ENCODE peak calls at places on chromosomes 16 and 17, in five cellular contexts. I, N, T, M and A are unnamed samples.
A peak's percentile ranks its signal among the peaks of the same experiment; 100 is the strongest.

GRCh38 chr17:81681672-81682071 is 1.9 kb downstream of the ARL16 start:
- DNase-seq in I (peak; percentile 50), N (no peak), T (no peak), M (no peak), A (no peak)

GRCh38 chr17:40417258-40417608 is 463 bp downstream of the TOP2A start:
- DNase-seq in I (no peak), N (no peak), T (no peak), M (no peak), A (no peak)

GRCh38 chr17:21194210-21194609 is 19.8 kb downstream of the TMEM11 start:
- DNase-seq in I (peak; percentile 60), N (no peak), T (no peak), M (no peak), A (peak; percentile 37)

GRCh38 chr16:884232-884631 is 83.7 kb upstream of the GNG13 start:
- DNase-seq in I (no peak), N (no peak), T (no peak), M (no peak), A (no peak)

GRCh38 chr17:50834786-50835562 is 412 bp upstream of the WFIKKN2 start:
- DNase-seq in I (no peak), N (peak; percentile 4), T (no peak), M (no peak), A (no peak)

GRCh38 chr16:27430923-27431484 is 29.0 kb downstream of the IL21R start:
- DNase-seq in I (no peak), N (no peak), T (no peak), M (no peak), A (peak; percentile 32)

GRCh38 chr17:63496177-63496576 is 19.3 kb downstream of the ACE start:
- DNase-seq in I (no peak), N (no peak), T (no peak), M (no peak), A (no peak)

GRCh38 chr17:40501499-40501911 is at the start of gene TNS4:
- DNase-seq in I (no peak), N (no peak), T (peak; percentile 86), M (no peak), A (no peak)

GRCh38 chr17:45432405-45433113 is at the start of gene ARHGAP27:
- DNase-seq in I (peak; percentile 80), N (no peak), T (peak; percentile 82), M (no peak), A (no peak)

GRCh38 chr16:13316008-13316407 is 414.6 kb downstream of the SHISA9 start:
- DNase-seq in I (no peak), N (no peak), T (no peak), M (no peak), A (peak; percentile 82)

GRCh38 chr17:82528484-82529265 is 9.1 kb downstream of the FOXK2 start:
- DNase-seq in I (peak; percentile 84), N (no peak), T (peak; percentile 66), M (no peak), A (peak; percentile 74)

GRCh38 chr16:29775742-29776408 is 2.2 kb upstream of the ZG16 start:
- DNase-seq in I (no peak), N (no peak), T (no peak), M (no peak), A (no peak)

GRCh38 chr17:76152580-76152979 is 11.5 kb upstream of the FOXJ1 start:
- DNase-seq in I (no peak), N (no peak), T (no peak), M (no peak), A (no peak)

GRCh38 chr16:88593489-88593888 is 23.3 kb downstream of the ZC3H18 start:
- DNase-seq in I (peak; percentile 55), N (no peak), T (no peak), M (no peak), A (no peak)

GRCh38 chr17:31743767-31744166 is 115.3 kb downstream of the COPRS start:
- DNase-seq in I (no peak), N (no peak), T (no peak), M (no peak), A (peak; percentile 64)

GRCh38 chr17:15965510-15965909 is 20.6 kb downstream of the ADORA2B start:
- DNase-seq in I (no peak), N (no peak), T (no peak), M (no peak), A (no peak)

GRCh38 chr16:27332105-27332504 is 18.3 kb downstream of the IL4R start:
- DNase-seq in I (no peak), N (no peak), T (no peak), M (no peak), A (no peak)

GRCh38 chr16:11949527-11949926 is 7.7 kb upstream of the NPIPB2 start:
- DNase-seq in I (no peak), N (no peak), T (peak; percentile 23), M (no peak), A (peak; percentile 60)

GRCh38 chr16:50259334-50260205 is 6.8 kb upstream of the ADCY7 start:
- DNase-seq in I (peak; percentile 81), N (no peak), T (peak; percentile 38), M (no peak), A (peak; percentile 75)

GRCh38 chr17:17758443-17758842 is 77.2 kb downstream of the RAI1 start:
- DNase-seq in I (no peak), N (no peak), T (no peak), M (no peak), A (no peak)

GRCh38 chr16:69762843-69763556 is 868 bp downstream of the WWP2 start:
- DNase-seq in I (no peak), N (no peak), T (peak; percentile 30), M (no peak), A (peak; percentile 42)

GRCh38 chr16:61595605-61596004 is 440.6 kb downstream of the CDH8 start:
- DNase-seq in I (no peak), N (no peak), T (no peak), M (no peak), A (no peak)

GRCh38 chr17:68422821-68423220 is 34.5 kb downstream of the WIPI1 start:
- DNase-seq in I (no peak), N (no peak), T (no peak), M (no peak), A (no peak)

GRCh38 chr16:82081271-82081670 is 46.2 kb downstream of the HSD17B2 start:
- DNase-seq in I (no peak), N (no peak), T (peak; percentile 45), M (no peak), A (no peak)

GRCh38 chr16:65342231-65342866 is 220.5 kb upstream of the CDH11 start:
- DNase-seq in I (no peak), N (no peak), T (no peak), M (no peak), A (no peak)

GRCh38 chr17:2054262-2054739 is 602 bp upstream of the HIC1 start:
- DNase-seq in I (no peak), N (no peak), T (no peak), M (no peak), A (no peak)

GRCh38 chr17:16972346-16972745 is 428 bp upstream of the TNFRSF13B start:
- DNase-seq in I (no peak), N (no peak), T (no peak), M (no peak), A (no peak)

GRCh38 chr16:57651344-57652333 is 16.5 kb upstream of the ADGRG3 start:
- DNase-seq in I (no peak), N (no peak), T (no peak), M (no peak), A (no peak)

GRCh38 chr16:1971678-1972489 is at the start of gene TBL3:
- DNase-seq in I (peak; percentile 97), N (peak; percentile 83), T (peak; percentile 95), M (peak; percentile 70), A (peak; percentile 93)

GRCh38 chr16:1974157-1975070 is 2.6 kb downstream of the TBL3 start:
- DNase-seq in I (no peak), N (no peak), T (no peak), M (no peak), A (no peak)

GRCh38 chr16:1972490-1972877 is 631 bp downstream of the TBL3 start:
- DNase-seq in I (no peak), N (no peak), T (peak; percentile 16), M (no peak), A (no peak)

GRCh38 chr16:1975432-1976215 is 3.8 kb downstream of the TBL3 start:
- DNase-seq in I (no peak), N (no peak), T (no peak), M (no peak), A (no peak)

GRCh38 chr16:1973461-1974156 is 1.8 kb downstream of the TBL3 start:
- DNase-seq in I (no peak), N (no peak), T (no peak), M (no peak), A (no peak)
- H3K4me3 ChIP-seq in I (peak overlapping the region; percentile 100), N (no peak overlapping the region), T (no peak overlapping the region), M (peak overlapping the region; percentile 93), A (no peak overlapping the region)

GRCh38 chr17:32876414-32877163 is at the start of gene MYO1D:
- DNase-seq in I (peak; percentile 59), N (no peak), T (peak; percentile 88), M (no peak), A (no peak)
- TF ChIP-seq CTCF in I (no peak), N (no peak), T (peak; percentile 58), M (peak; percentile 53), A (peak; percentile 29)

GRCh38 chr17:7560172-7561027 is 1.3 kb upstream of the SENP3 start:
- DNase-seq in I (peak; percentile 70), N (no peak), T (peak; percentile 87), M (no peak), A (peak; percentile 44)

GRCh38 chr17:7558544-7559306 is at the start of gene TNFSF13:
- DNase-seq in I (peak; percentile 75), N (no peak), T (peak; percentile 75), M (no peak), A (no peak)

GRCh38 chr17:7561028-7561575 is 617 bp upstream of the SENP3 start:
- DNase-seq in I (peak; percentile 96), N (peak; percentile 61), T (peak; percentile 97), M (no peak), A (peak; percentile 75)

GRCh38 chr17:7557825-7558543 is 566 bp upstream of the TNFSF13 start:
- DNase-seq in I (peak; percentile 91), N (no peak), T (peak; percentile 94), M (no peak), A (peak; percentile 84)

GRCh38 chr17:7559307-7560171 is 989 bp downstream of the TNFSF13 start:
- DNase-seq in I (no peak), N (no peak), T (peak; percentile 74), M (no peak), A (no peak)
- H3K4me3 ChIP-seq in I (peak overlapping the region; percentile 96), N (no peak overlapping the region), T (peak overlapping the region; percentile 34), M (peak overlapping the region; percentile 66), A (no peak overlapping the region)

GRCh38 chr16:25608002-25608401 is 83.8 kb upstream of the HS3ST4 start:
- DNase-seq in I (no peak), N (no peak), T (no peak), M (no peak), A (no peak)

GRCh38 chr16:25605381-25605780 is 86.4 kb upstream of the HS3ST4 start:
- DNase-seq in I (no peak), N (no peak), T (no peak), M (no peak), A (no peak)

GRCh38 chr16:25606069-25606468 is 85.7 kb upstream of the HS3ST4 start:
- DNase-seq in I (no peak), N (no peak), T (no peak), M (no peak), A (no peak)
- TF ChIP-seq CTCF in I (no peak), N (no peak), T (no peak), M (no peak), A (no peak)